ENCODE peak calls at places on chromosomes 5 and 9, in eight cellular contexts. M is PC-3, T is H9, Y is A549, W is lower lobe of right lung, G is left ventricle myocardium inferior, K is GM12878, U is heart left ventricle. X is an unnamed sample.

GRCh38 chr5:169893010-169893409 is 87.3 kb downstream of the INSYN2B start:
- DNase-seq in M (peak; percentile 14), T (no peak), Y (no peak), W (no peak), G (no peak), K (no peak), U (no peak), X (no peak)

GRCh38 chr5:154972476-154973080 is 31.7 kb downstream of the MRPL22 start:
- DNase-seq in M (peak; percentile 56), T (peak; percentile 38), Y (peak; percentile 44), W (no peak), G (no peak), K (no peak), U (peak; percentile 28), X (no peak)

GRCh38 chr5:91283899-91284298 is 99.2 kb downstream of the ARRDC3 start:
- DNase-seq in M (peak; percentile 82), T (no peak), Y (no peak), W (no peak), G (no peak), K (no peak), U (no peak), X (no peak)

GRCh38 chr9:137317021-137317978 is 15.2 kb upstream of the NRARP start:
- DNase-seq in M (no peak), T (peak; percentile 34), Y (no peak), W (no peak), G (peak; percentile 14), K (no peak), U (peak; percentile 17), X (no peak)

GRCh38 chr9:119938871-119939270 is 569.6 kb upstream of the BRINP1 start:
- DNase-seq in M (no peak), T (no peak), Y (no peak), W (no peak), G (no peak), K (no peak), U (no peak), X (no peak)

GRCh38 chr9:91992636-91993035 is 42.6 kb upstream of the ROR2 start:
- DNase-seq in M (no peak), T (no peak), Y (no peak), W (no peak), G (no peak), K (no peak), U (no peak), X (no peak)

GRCh38 chr9:22374021-22374420 is 72.6 kb upstream of the DMRTA1 start:
- DNase-seq in M (no peak), T (no peak), Y (no peak), W (no peak), G (no peak), K (no peak), U (no peak), X (no peak)

GRCh38 chr9:38263534-38263933 is 129.0 kb upstream of the ALDH1B1 start:
- DNase-seq in M (peak; percentile 52), T (no peak), Y (no peak), W (no peak), G (no peak), K (no peak), U (no peak), X (no peak)

GRCh38 chr9:135215571-135216161 is 128.2 kb downstream of the OLFM1 start:
- DNase-seq in M (peak; percentile 1), T (no peak), Y (no peak), W (peak; percentile 61), G (peak; percentile 49), K (no peak), U (peak; percentile 30), X (peak; percentile 89)

GRCh38 chr5:131786900-131787692 is 9.7 kb downstream of the FNIP1 start:
- DNase-seq in M (no peak), T (no peak), Y (no peak), W (no peak), G (no peak), K (no peak), U (no peak), X (no peak)

GRCh38 chr5:104361932-104362331 is 799.3 kb upstream of the NUDT12 start:
- DNase-seq in M (no peak), T (no peak), Y (no peak), W (no peak), G (no peak), K (no peak), U (no peak), X (no peak)

GRCh38 chr9:98232926-98233325 is 22.5 kb downstream of the TBC1D2 start:
- DNase-seq in M (no peak), T (no peak), Y (no peak), W (no peak), G (no peak), K (no peak), U (no peak), X (no peak)

GRCh38 chr5:83470920-83471404 is 582 bp upstream of the VCAN start:
- DNase-seq in M (peak; percentile 3), T (no peak), Y (no peak), W (no peak), G (no peak), K (no peak), U (no peak), X (no peak)

GRCh38 chr5:103393131-103393754 is 134.7 kb downstream of the MACIR start:
- DNase-seq in M (peak; percentile 31), T (peak; percentile 45), Y (no peak), W (no peak), G (peak; percentile 16), K (peak; percentile 3), U (no peak), X (no peak)

GRCh38 chr9:129617167-129617566 is 3.7 kb downstream of the C9orf50 start:
- DNase-seq in M (peak; percentile 54), T (peak; percentile 72), Y (peak; percentile 72), W (no peak), G (no peak), K (no peak), U (no peak), X (no peak)

GRCh38 chr9:121765021-121765950 is 113.9 kb downstream of the DAB2IP start:
- DNase-seq in M (peak; percentile 63), T (no peak), Y (no peak), W (no peak), G (peak; percentile 74), K (no peak), U (peak; percentile 59), X (peak; percentile 79)

GRCh38 chr9:121766081-121766683 is 114.7 kb downstream of the DAB2IP start:
- DNase-seq in M (no peak), T (no peak), Y (no peak), W (no peak), G (no peak), K (no peak), U (no peak), X (peak; percentile 55)

GRCh38 chr9:121769939-121770338 is 118.5 kb downstream of the DAB2IP start:
- DNase-seq in M (no peak), T (no peak), Y (no peak), W (no peak), G (peak; percentile 7), K (no peak), U (no peak), X (no peak)

GRCh38 chr9:121768416-121769015 is 117.1 kb downstream of the DAB2IP start:
- DNase-seq in M (no peak), T (no peak), Y (no peak), W (peak; percentile 36), G (peak; percentile 10), K (no peak), U (no peak), X (peak; percentile 7)

DNA sequence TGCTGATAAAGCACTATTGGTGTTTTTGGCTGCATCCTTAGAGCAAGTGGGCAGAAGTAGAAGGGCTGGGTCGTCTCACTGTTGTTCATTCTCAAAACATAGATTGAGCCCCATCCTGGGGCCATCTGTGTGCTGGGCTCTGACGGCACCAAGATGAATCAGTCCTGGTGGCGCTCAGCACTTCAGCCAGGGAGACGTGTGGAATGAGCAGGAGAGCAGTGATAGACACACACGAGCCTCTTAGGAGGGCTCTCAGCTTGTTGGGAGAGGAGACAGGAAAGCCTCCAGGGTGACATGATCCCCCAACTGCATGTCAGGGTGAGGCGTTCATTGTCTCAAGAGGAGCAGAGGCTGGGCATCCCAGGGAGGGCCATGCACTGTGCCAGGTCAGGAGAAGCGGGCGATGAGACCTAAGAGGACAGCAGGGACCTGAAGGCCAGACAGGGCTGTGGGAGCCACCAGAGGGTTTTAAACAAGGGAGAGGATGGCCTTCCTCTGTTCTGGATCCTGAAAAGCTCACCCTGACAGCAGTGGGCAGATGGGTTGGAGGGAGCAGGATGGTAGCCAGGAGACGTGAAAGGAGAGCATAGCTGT is 115.8 kb downstream of the DAB2IP start:
- DNase-seq in M (no peak), T (no peak), Y (no peak), W (no peak), G (no peak), K (no peak), U (no peak), X (peak; percentile 7)
- H3K27ac ChIP-seq in M (no peak overlapping the region), T (no peak overlapping the region), Y (no peak overlapping the region), W (no peak overlapping the region), G (no peak overlapping the region), K (no peak overlapping the region), U (no peak overlapping the region), X (no peak overlapping the region)

GRCh38 chr5:1428107-1428506 is 17.1 kb downstream of the SLC6A3 start:
- DNase-seq in M (no peak), T (no peak), Y (no peak), W (no peak), G (no peak), K (no peak), U (no peak), X (no peak)
- H3K9me3 ChIP-seq in M (no peaks in the 10 kb centered on the region), T (no peaks in the 10 kb centered on the region), Y (peaks cover 37% of the 10 kb centered on the region), W (peaks cover 20% of the 10 kb centered on the region), G (peaks cover 56% of the 10 kb centered on the region), K (peaks cover 2% of the 10 kb centered on the region), U (peaks cover 32% of the 10 kb centered on the region), X (peaks cover 14% of the 10 kb centered on the region)

GRCh38 chr5:159094745-159095144 is 5.0 kb downstream of the EBF1 start:
- DNase-seq in M (peak; percentile 65), T (peak; percentile 47), Y (peak; percentile 73), W (peak; percentile 45), G (peak; percentile 71), K (no peak), U (peak; percentile 78), X (peak; percentile 83)
- H3K27ac ChIP-seq in M (no peak overlapping the region), T (no peak overlapping the region), Y (peak overlapping the region; percentile 77), W (no peak overlapping the region), G (peak overlapping the region; percentile 96), K (peak overlapping the region; percentile 68), U (peak overlapping the region; percentile 92), X (peak overlapping the region; percentile 56)

GRCh38 chr5:140780512-140780911 is 5.4 kb upstream of the PCDHA1 start:
- DNase-seq in M (no peak), T (no peak), Y (no peak), W (no peak), G (no peak), K (no peak), U (no peak), X (no peak)

GRCh38 chr5:140791111-140791510 is 3.5 kb upstream of the PCDHA2 start:
- DNase-seq in M (no peak), T (no peak), Y (no peak), W (no peak), G (no peak), K (no peak), U (no peak), X (no peak)

GRCh38 chr5:140785905-140786686 is at the start of gene PCDHA1:
- DNase-seq in M (no peak), T (no peak), Y (peak; percentile 29), W (peak; percentile 29), G (no peak), K (no peak), U (no peak), X (no peak)
- H3K9me3 ChIP-seq in M (peaks cover 19% of the 10 kb centered on the region), T (peaks cover 9% of the 10 kb centered on the region), Y (peaks cover 48% of the 10 kb centered on the region), W (peaks cover 57% of the 10 kb centered on the region), G (peaks cover 100% of the 10 kb centered on the region), K (peaks cover 6% of the 10 kb centered on the region), U (peaks cover 57% of the 10 kb centered on the region), X (peaks cover 14% of the 10 kb centered on the region)

GRCh38 chr5:122076669-122077450 is 1.2 kb downstream of the LOX start:
- DNase-seq in M (peak; percentile 62), T (peak; percentile 88), Y (peak; percentile 51), W (peak; percentile 79), G (peak; percentile 71), K (no peak), U (peak; percentile 73), X (peak; percentile 92)
- H3K27ac ChIP-seq in M (no peak overlapping the region), T (no peak overlapping the region), Y (peak overlapping the region; percentile 12), W (peak overlapping the region; percentile 59), G (peak overlapping the region; percentile 72), K (no peak overlapping the region), U (peak overlapping the region; percentile 7), X (no peak overlapping the region)